ENCODE peak calls at places on chromosome 14, in four cellular contexts. One of them, this sample, is unnamed.

GRCh38 chr14:76227450-76228050 is 75.8 kb downstream of the GPATCH2L start:
- DNase-seq in pons: no peak
- DNase-seq in amniotic stem cell: peak; percentile 1
- DNase-seq in stimulated activated CD8-positive, alpha-beta memory T cell treated with anti-CD3 and anti-CD28 coated beads, Interleukin-12 subunit alpha, Interleukin-12 subunit beta, amount 100 ng/mL, for 4 hours: no peak
- DNase-seq in this sample: no peak

GRCh38 chr14:52878469-52878868 is 72.4 kb downstream of the FERMT2 start:
- DNase-seq in stimulated activated CD8-positive, alpha-beta memory T cell treated with anti-CD3 and anti-CD28 coated beads, Interleukin-12 subunit alpha, Interleukin-12 subunit beta, amount 100 ng/mL, for 4 hours: no peak
- DNase-seq in amniotic stem cell: no peak
- DNase-seq in pons: no peak
- DNase-seq in this sample: no peak

GRCh38 chr14:55329999-55330710 is 58.9 kb downstream of the FBXO34 start:
- DNase-seq in amniotic stem cell: no peak
- DNase-seq in stimulated activated CD8-positive, alpha-beta memory T cell treated with anti-CD3 and anti-CD28 coated beads, Interleukin-12 subunit alpha, Interleukin-12 subunit beta, amount 100 ng/mL, for 4 hours: no peak
- DNase-seq in pons: no peak
- DNase-seq in this sample: no peak

GRCh38 chr14:97706814-97707213 is 909.6 kb downstream of the VRK1 start:
- DNase-seq in pons: no peak
- DNase-seq in amniotic stem cell: no peak
- DNase-seq in stimulated activated CD8-positive, alpha-beta memory T cell treated with anti-CD3 and anti-CD28 coated beads, Interleukin-12 subunit alpha, Interleukin-12 subunit beta, amount 100 ng/mL, for 4 hours: no peak
- DNase-seq in this sample: no peak

GRCh38 chr14:74018029-74018703 is 922 bp downstream of the ENTPD5 start:
- DNase-seq in pons: peak; percentile 22
- DNase-seq in stimulated activated CD8-positive, alpha-beta memory T cell treated with anti-CD3 and anti-CD28 coated beads, Interleukin-12 subunit alpha, Interleukin-12 subunit beta, amount 100 ng/mL, for 4 hours: no peak
- DNase-seq in amniotic stem cell: peak; percentile 26
- DNase-seq in this sample: no peak

GRCh38 chr14:67559639-67560038 is 26.5 kb downstream of the PLEKHH1 start:
- DNase-seq in stimulated activated CD8-positive, alpha-beta memory T cell treated with anti-CD3 and anti-CD28 coated beads, Interleukin-12 subunit alpha, Interleukin-12 subunit beta, amount 100 ng/mL, for 4 hours: no peak
- DNase-seq in amniotic stem cell: no peak
- DNase-seq in pons: no peak
- DNase-seq in this sample: no peak

GRCh38 chr14:90111895-90112534 is 50.2 kb downstream of the KCNK13 start:
- DNase-seq in stimulated activated CD8-positive, alpha-beta memory T cell treated with anti-CD3 and anti-CD28 coated beads, Interleukin-12 subunit alpha, Interleukin-12 subunit beta, amount 100 ng/mL, for 4 hours: no peak
- DNase-seq in pons: no peak
- DNase-seq in amniotic stem cell: no peak
- DNase-seq in this sample: no peak

GRCh38 chr14:103279129-103280025 is 54.7 kb upstream of the EIF5 start:
- DNase-seq in amniotic stem cell: no peak
- DNase-seq in pons: no peak
- DNase-seq in stimulated activated CD8-positive, alpha-beta memory T cell treated with anti-CD3 and anti-CD28 coated beads, Interleukin-12 subunit alpha, Interleukin-12 subunit beta, amount 100 ng/mL, for 4 hours: no peak
- DNase-seq in this sample: no peak

GRCh38 chr14:23121401-23121800 is 2.3 kb upstream of the CEBPE start:
- DNase-seq in pons: no peak
- DNase-seq in amniotic stem cell: no peak
- DNase-seq in stimulated activated CD8-positive, alpha-beta memory T cell treated with anti-CD3 and anti-CD28 coated beads, Interleukin-12 subunit alpha, Interleukin-12 subunit beta, amount 100 ng/mL, for 4 hours: no peak
- DNase-seq in this sample: no peak

GRCh38 chr14:101932668-101933067 is 31.7 kb upstream of the DYNC1H1 start:
- DNase-seq in amniotic stem cell: no peak
- DNase-seq in pons: no peak
- DNase-seq in stimulated activated CD8-positive, alpha-beta memory T cell treated with anti-CD3 and anti-CD28 coated beads, Interleukin-12 subunit alpha, Interleukin-12 subunit beta, amount 100 ng/mL, for 4 hours: no peak
- DNase-seq in this sample: no peak

GRCh38 chr14:31230559-31230958 is 23.0 kb upstream of the HECTD1 start:
- DNase-seq in amniotic stem cell: no peak
- DNase-seq in stimulated activated CD8-positive, alpha-beta memory T cell treated with anti-CD3 and anti-CD28 coated beads, Interleukin-12 subunit alpha, Interleukin-12 subunit beta, amount 100 ng/mL, for 4 hours: no peak
- DNase-seq in pons: no peak
- DNase-seq in this sample: no peak

GRCh38 chr14:61399365-61399764 is 78.0 kb downstream of the PRKCH start:
- DNase-seq in stimulated activated CD8-positive, alpha-beta memory T cell treated with anti-CD3 and anti-CD28 coated beads, Interleukin-12 subunit alpha, Interleukin-12 subunit beta, amount 100 ng/mL, for 4 hours: no peak
- DNase-seq in pons: no peak
- DNase-seq in amniotic stem cell: no peak
- DNase-seq in this sample: no peak

GRCh38 chr14:63517354-63517753 is 25.8 kb downstream of the PPP2R5E start:
- DNase-seq in stimulated activated CD8-positive, alpha-beta memory T cell treated with anti-CD3 and anti-CD28 coated beads, Interleukin-12 subunit alpha, Interleukin-12 subunit beta, amount 100 ng/mL, for 4 hours: no peak
- DNase-seq in amniotic stem cell: no peak
- DNase-seq in pons: no peak
- DNase-seq in this sample: no peak

GRCh38 chr14:68772761-68773381 is 20.0 kb downstream of the ZFP36L1 start:
- DNase-seq in pons: no peak
- DNase-seq in amniotic stem cell: no peak
- DNase-seq in stimulated activated CD8-positive, alpha-beta memory T cell treated with anti-CD3 and anti-CD28 coated beads, Interleukin-12 subunit alpha, Interleukin-12 subunit beta, amount 100 ng/mL, for 4 hours: no peak
- DNase-seq in this sample: no peak

GRCh38 chr14:59321184-59321952 is 132.9 kb downstream of the DAAM1 start:
- DNase-seq in pons: peak; percentile 44
- DNase-seq in amniotic stem cell: no peak
- DNase-seq in stimulated activated CD8-positive, alpha-beta memory T cell treated with anti-CD3 and anti-CD28 coated beads, Interleukin-12 subunit alpha, Interleukin-12 subunit beta, amount 100 ng/mL, for 4 hours: no peak
- DNase-seq in this sample: no peak

GRCh38 chr14:55120466-55121144 is 8.4 kb upstream of the LGALS3 start:
- DNase-seq in amniotic stem cell: no peak
- DNase-seq in pons: no peak
- DNase-seq in stimulated activated CD8-positive, alpha-beta memory T cell treated with anti-CD3 and anti-CD28 coated beads, Interleukin-12 subunit alpha, Interleukin-12 subunit beta, amount 100 ng/mL, for 4 hours: no peak
- DNase-seq in this sample: no peak

GRCh38 chr14:51337520-51337919 is 97.5 kb downstream of the TMX1 start:
- DNase-seq in amniotic stem cell: no peak
- DNase-seq in pons: no peak
- DNase-seq in stimulated activated CD8-positive, alpha-beta memory T cell treated with anti-CD3 and anti-CD28 coated beads, Interleukin-12 subunit alpha, Interleukin-12 subunit beta, amount 100 ng/mL, for 4 hours: no peak
- DNase-seq in this sample: no peak

GRCh38 chr14:94001501-94002396 is 4.6 kb downstream of the CCDC197 start:
- DNase-seq in amniotic stem cell: peak; percentile 53
- DNase-seq in stimulated activated CD8-positive, alpha-beta memory T cell treated with anti-CD3 and anti-CD28 coated beads, Interleukin-12 subunit alpha, Interleukin-12 subunit beta, amount 100 ng/mL, for 4 hours: peak; percentile 32
- DNase-seq in pons: peak; percentile 51
- DNase-seq in this sample: no peak

GRCh38 chr14:94081386-94081820 is 293 bp downstream of the IFI27L1 start:
- DNase-seq in stimulated activated CD8-positive, alpha-beta memory T cell treated with anti-CD3 and anti-CD28 coated beads, Interleukin-12 subunit alpha, Interleukin-12 subunit beta, amount 100 ng/mL, for 4 hours: no peak
- DNase-seq in pons: no peak
- DNase-seq in amniotic stem cell: no peak
- DNase-seq in this sample: no peak

GRCh38 chr14:99461411-99461810 is 19.2 kb downstream of the SETD3 start:
- DNase-seq in amniotic stem cell: no peak
- DNase-seq in stimulated activated CD8-positive, alpha-beta memory T cell treated with anti-CD3 and anti-CD28 coated beads, Interleukin-12 subunit alpha, Interleukin-12 subunit beta, amount 100 ng/mL, for 4 hours: no peak
- DNase-seq in pons: no peak
- DNase-seq in this sample: no peak

GRCh38 chr14:24231263-24232120 is 675 bp downstream of the NEDD8 start:
- DNase-seq in amniotic stem cell: no peak
- DNase-seq in stimulated activated CD8-positive, alpha-beta memory T cell treated with anti-CD3 and anti-CD28 coated beads, Interleukin-12 subunit alpha, Interleukin-12 subunit beta, amount 100 ng/mL, for 4 hours: no peak
- DNase-seq in pons: no peak
- DNase-seq in this sample: no peak

GRCh38 chr14:51922624-51923023 is 62.2 kb downstream of the GNG2 start:
- DNase-seq in pons: peak; percentile 58
- DNase-seq in amniotic stem cell: no peak
- DNase-seq in stimulated activated CD8-positive, alpha-beta memory T cell treated with anti-CD3 and anti-CD28 coated beads, Interleukin-12 subunit alpha, Interleukin-12 subunit beta, amount 100 ng/mL, for 4 hours: no peak
- DNase-seq in this sample: no peak

GRCh38 chr14:66918527-66918926 is 270.7 kb upstream of the GARIN2 start:
- DNase-seq in amniotic stem cell: no peak
- DNase-seq in stimulated activated CD8-positive, alpha-beta memory T cell treated with anti-CD3 and anti-CD28 coated beads, Interleukin-12 subunit alpha, Interleukin-12 subunit beta, amount 100 ng/mL, for 4 hours: no peak
- DNase-seq in pons: no peak
- DNase-seq in this sample: no peak

This sample was measured in activated gamma-delta T cell.